ENCODE peak calls at places on chromosomes 11 and 22, in five cellular contexts. O is fibroblast of mammary gland, T is psoas muscle, X is lung, E is AG09309. L is an unnamed sample.

GRCh38 chr11:65651589-65652510 is 10.9 kb downstream of the RELA start:
- DNase-seq in O (peak; percentile 60), T (peak; percentile 58), X (no peak), E (no peak), L (no peak)

GRCh38 chr11:94537051-94537600 is 6.6 kb upstream of the FUT4 start:
- DNase-seq in O (peak; percentile 76), T (no peak), X (no peak), E (no peak), L (no peak)

GRCh38 chr22:21972293-21972779 is 10.3 kb downstream of the TOP3B start:
- DNase-seq in O (peak; percentile 35), T (no peak), X (no peak), E (no peak), L (no peak)

GRCh38 chr11:75765116-75765515 is 3.5 kb upstream of the DGAT2 start:
- DNase-seq in O (no peak), T (no peak), X (no peak), E (no peak), L (no peak)

GRCh38 chr11:112315861-112316739 is 55.4 kb upstream of the PLET1 start:
- DNase-seq in O (no peak), T (no peak), X (no peak), E (no peak), L (no peak)

GRCh38 chr11:2776351-2777061 is 76.7 kb upstream of the KCNQ1OT1 start:
- DNase-seq in O (no peak), T (peak; percentile 45), X (peak; percentile 26), E (no peak), L (no peak)

GRCh38 chr11:130886704-130887103 is 29.6 kb downstream of the SNX19 start:
- DNase-seq in O (no peak), T (no peak), X (no peak), E (no peak), L (no peak)

GRCh38 chr22:19195796-19196731 is 17.5 kb upstream of the SLC25A1 start:
- DNase-seq in O (no peak), T (peak; percentile 54), X (no peak), E (no peak), L (no peak)

GRCh38 chr11:94486068-94486467 is 7.6 kb downstream of the MRE11 start:
- DNase-seq in O (no peak), T (no peak), X (no peak), E (no peak), L (no peak)

GRCh38 chr22:50190182-50190951 is 4.7 kb downstream of the TRABD start:
- DNase-seq in O (peak; percentile 52), T (peak; percentile 86), X (peak; percentile 87), E (no peak), L (no peak)

GRCh38 chr11:70407814-70408213 is 9.5 kb downstream of the CTTN start:
- DNase-seq in O (no peak), T (no peak), X (no peak), E (no peak), L (no peak)

GRCh38 chr11:111384494-111384893 is 5.4 kb upstream of the POU2AF1 start:
- DNase-seq in O (peak; percentile 34), T (no peak), X (no peak), E (no peak), L (no peak)

GRCh38 chr22:26489447-26490036 is 5.9 kb downstream of the SRRD start:
- DNase-seq in O (no peak), T (no peak), X (no peak), E (no peak), L (no peak)

GRCh38 chr11:76588455-76589325 is 81.9 kb downstream of the LRRC32 start:
- DNase-seq in O (no peak), T (peak; percentile 78), X (peak; percentile 26), E (no peak), L (no peak)

GRCh38 chr11:128467610-128468041 is 119.7 kb downstream of the ETS1 start:
- DNase-seq in O (peak; percentile 99), T (peak; percentile 60), X (no peak), E (peak; percentile 92), L (no peak)

GRCh38 chr11:102226702-102227101 is 90.6 kb upstream of the BIRC3 start:
- DNase-seq in O (peak; percentile 67), T (no peak), X (no peak), E (no peak), L (no peak)

GRCh38 chr11:125084057-125084416 is 20.9 kb downstream of the SLC37A2 start:
- DNase-seq in O (no peak), T (no peak), X (no peak), E (no peak), L (no peak)

GRCh38 chr11:662689-663274 is 25.7 kb downstream of the DRD4 start:
- DNase-seq in O (peak; percentile 72), T (peak; percentile 81), X (peak; percentile 67), E (no peak), L (no peak)

GRCh38 chr22:36369004-36369921 is 18.5 kb downstream of the MYH9 start:
- DNase-seq in O (no peak), T (no peak), X (no peak), E (no peak), L (no peak)

GRCh38 chr11:69417211-69418085 is 64.0 kb upstream of the LINC01488 start:
- DNase-seq in O (no peak), T (no peak), X (no peak), E (no peak), L (no peak)

GRCh38 chr11:120871924-120872323 is 152.0 kb upstream of the TBCEL start:
- DNase-seq in O (no peak), T (no peak), X (no peak), E (no peak), L (no peak)

GRCh38 chr11:13007182-13007581 is 1.9 kb upstream of the RASSF10 start:
- DNase-seq in O (no peak), T (no peak), X (no peak), E (no peak), L (no peak)

GRCh38 chr11:13007702-13008435 is 1.2 kb upstream of the RASSF10 start:
- DNase-seq in O (no peak), T (no peak), X (no peak), E (no peak), L (no peak)

GRCh38 chr11:13009921-13010736 is 1.0 kb downstream of the RASSF10 start:
- DNase-seq in O (peak; percentile 21), T (peak; percentile 56), X (peak; percentile 39), E (no peak), L (peak; percentile 25)

GRCh38 chr11:13009476-13009920 is 382 bp downstream of the RASSF10 start:
- DNase-seq in O (no peak), T (peak; percentile 50), X (no peak), E (no peak), L (peak; percentile 5)

GRCh38 chr11:13008625-13009475 is at the start of gene RASSF10:
- DNase-seq in O (no peak), T (peak; percentile 59), X (peak; percentile 90), E (no peak), L (peak; percentile 70)
- H3K4me3 ChIP-seq in O (no peak within 1 kb of the TSS), T (peak within 1 kb of the TSS; percentile 65), X (no peak within 1 kb of the TSS), E (no peak within 1 kb of the TSS), L (peak within 1 kb of the TSS; percentile 36)

DNA sequence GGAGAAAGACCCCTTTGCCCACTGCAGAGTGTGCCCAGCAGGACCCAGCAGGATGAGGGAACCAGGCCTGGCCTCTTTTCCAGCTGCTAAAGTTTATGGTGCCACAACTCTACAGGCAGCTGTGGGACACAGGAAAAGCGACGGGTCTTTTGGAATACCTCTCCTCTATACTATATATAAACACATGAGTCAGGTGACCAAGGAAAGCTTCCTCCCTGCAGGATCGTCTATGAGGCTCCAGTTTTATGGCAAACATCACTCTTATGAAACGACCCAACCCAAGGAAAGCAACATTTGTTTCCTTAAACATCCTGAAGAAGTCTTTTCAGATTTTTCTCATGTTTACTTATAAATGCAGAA is 102.8 kb upstream of the AKIP1 start:
- DNase-seq in O (no peak), T (no peak), X (no peak), E (no peak), L (no peak)
- H3K4me3 ChIP-seq in O (peak overlapping the region; percentile 33), T (peak overlapping the region; percentile 73), X (no peak overlapping the region), E (peak overlapping the region; percentile 37), L (no peak overlapping the region)

DNA sequence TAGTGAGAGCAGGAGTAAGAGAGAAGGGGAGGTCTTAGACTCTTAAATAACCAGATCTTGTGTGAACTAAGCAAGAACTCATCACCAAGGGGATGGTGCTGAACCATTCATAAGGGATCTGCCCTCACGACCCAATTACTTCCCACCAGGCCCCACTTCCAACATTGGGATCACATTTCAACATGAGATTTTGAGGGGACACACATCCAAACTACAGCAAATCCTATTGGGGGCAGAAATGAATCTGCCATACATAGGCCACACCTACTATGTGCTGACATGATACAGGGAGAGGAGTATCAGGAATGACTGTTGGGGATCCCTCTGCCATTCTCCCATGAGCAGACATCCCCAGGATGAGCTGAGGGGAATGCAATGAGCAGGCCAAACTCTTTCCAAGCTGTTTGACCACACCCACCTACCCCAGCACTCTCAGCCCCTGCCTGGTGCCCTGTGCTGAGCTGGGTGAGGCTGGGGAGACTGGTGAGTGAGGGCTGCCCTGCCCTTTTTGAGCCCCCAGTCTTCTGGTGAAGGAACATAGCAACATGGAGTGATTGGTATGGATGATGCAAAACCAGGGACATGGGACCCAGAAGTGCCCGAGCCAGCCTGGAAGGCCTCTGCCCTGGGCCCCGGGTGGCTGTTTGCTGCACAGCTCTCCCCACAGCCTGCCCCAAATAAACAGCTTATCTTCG is 1.2 kb upstream of the GTSE1 start:
- DNase-seq in O (no peak), T (no peak), X (no peak), E (no peak), L (no peak)
- H3K4me3 ChIP-seq in O (no peak overlapping the region), T (peak overlapping the region; percentile 74), X (no peak overlapping the region), E (no peak overlapping the region), L (no peak overlapping the region)

GRCh38 chr11:33804471-33804870 is 30.2 kb upstream of the FBXO3 start:
- DNase-seq in O (no peak), T (no peak), X (no peak), E (no peak), L (no peak)

GRCh38 chr11:33802414-33802950 is 28.2 kb upstream of the FBXO3 start:
- DNase-seq in O (peak; percentile 84), T (peak; percentile 56), X (no peak), E (peak; percentile 60), L (peak; percentile 87)

GRCh38 chr11:33808228-33808828 is 34.0 kb upstream of the FBXO3 start:
- DNase-seq in O (peak; percentile 83), T (peak; percentile 89), X (peak; percentile 85), E (peak; percentile 18), L (peak; percentile 77)
- H3K4me3 ChIP-seq in O (no peak overlapping the region), T (no peak overlapping the region), X (no peak overlapping the region), E (no peak overlapping the region), L (no peak overlapping the region)

L was measured in iPS DF 6.9.